ENCODE peak calls at places on chromosomes 11 and 22, in five cellular contexts. U is foreskin fibroblast; F is DMS153; P is putamen; W is Jurkat, Clone E6-1. H is an unnamed sample.

GRCh38 chr11:46331653-46331984 is 15.6 kb upstream of the DGKZ start:
- DNase-seq in U (no peak), F (no peak), P (no peak), W (peak), H (no peak)

GRCh38 chr11:108854366-108854765 is 189.5 kb downstream of the DDX10 start:
- DNase-seq in U (no peak), F (no peak), P (no peak), W (no peak), H (no peak)

GRCh38 chr22:37518509-37519267 is 527 bp downstream of the CARD10 start:
- DNase-seq in U (peak), F (no peak), P (no peak), W (no peak), H (no peak)

GRCh38 chr11:62088331-62088933 is 35.4 kb upstream of the INCENP start:
- DNase-seq in U (no peak), F (no peak), P (no peak), W (no peak), H (no peak)

GRCh38 chr11:119856681-119857485 is 127.9 kb upstream of the NECTIN1 start:
- DNase-seq in U (no peak), F (no peak), P (no peak), W (no peak), H (no peak)

GRCh38 chr11:24932110-24933000 is 435.5 kb downstream of the LUZP2 start:
- DNase-seq in U (no peak), F (peak), P (no peak), W (no peak), H (no peak)

GRCh38 chr11:70628881-70629844 is 230.8 kb downstream of the CTTN start:
- DNase-seq in U (peak), F (peak), P (peak), W (no peak), H (no peak)

GRCh38 chr11:57335343-57336110 is at the start of gene SSRP1:
- DNase-seq in U (peak), F (peak), P (peak), W (peak), H (peak)

GRCh38 chr11:93234602-93235207 is 36.9 kb upstream of the SLC36A4 start:
- DNase-seq in U (peak), F (peak), P (peak), W (peak), H (peak)

GRCh38 chr22:42742940-42743339 is 22.3 kb upstream of the A4GALT start:
- DNase-seq in U (peak), F (no peak), P (no peak), W (no peak), H (no peak)

GRCh38 chr11:120842195-120842594 is 181.7 kb upstream of the TBCEL start:
- DNase-seq in U (no peak), F (no peak), P (no peak), W (no peak), H (no peak)

GRCh38 chr11:69666261-69666660 is 8.9 kb downstream of the LTO1 start:
- DNase-seq in U (no peak), F (no peak), P (no peak), W (no peak), H (no peak)

GRCh38 chr22:32245042-32245441 is 10.1 kb downstream of the SLC5A4 start:
- DNase-seq in U (no peak), F (no peak), P (no peak), W (no peak), H (no peak)

GRCh38 chr11:117230286-117230961 is 1.4 kb downstream of the PCSK7 start:
- DNase-seq in U (no peak), F (no peak), P (no peak), W (peak), H (peak)

GRCh38 chr11:3920148-3920852 is 64.8 kb downstream of the STIM1 start:
- DNase-seq in U (peak), F (no peak), P (peak), W (peak), H (peak)

GRCh38 chr22:23829845-23830372 is 8.9 kb downstream of the DERL3 start:
- DNase-seq in U (peak), F (no peak), P (no peak), W (no peak), H (no peak)

GRCh38 chr11:71325418-71326327 is 73.3 kb upstream of the SHANK2 start:
- DNase-seq in U (no peak), F (no peak), P (no peak), W (no peak), H (no peak)

GRCh38 chr11:19903620-19904069 is 191.0 kb downstream of the NAV2 start:
- DNase-seq in U (peak), F (peak), P (peak), W (peak), H (peak)

GRCh38 chr22:46030241-46030880 is 53.4 kb upstream of the WNT7B start:
- DNase-seq in U (no peak), F (no peak), P (no peak), W (no peak), H (no peak)